ENCODE peak calls at places on chromosomes 16 and 17, in eight cellular contexts. O is uterus, I is psoas muscle, P is stomach, K is SK-N-SH, R is PC-3, B is heart right ventricle, E is body of pancreas. C is an unnamed sample. For H3K4me1, the result is how much of the 10 kb centered on the place peaks cover.

GRCh38 chr17:61904094-61904710 is 23.6 kb downstream of the INTS2 start:
- DNase-seq in O (no peak), I (no peak), P (no peak), K (no peak), R (no peak), B (no peak), E (no peak), C (no peak)

GRCh38 chr17:55496094-55496881 is 15.0 kb downstream of the SMIM36 start:
- DNase-seq in O (no peak), I (no peak), P (no peak), K (no peak), R (no peak), B (no peak), E (peak), C (no peak)

GRCh38 chr17:73613271-73613941 is 30.8 kb downstream of the SDK2 start:
- DNase-seq in O (no peak), I (peak), P (no peak), K (peak), R (no peak), B (no peak), E (no peak), C (no peak)

GRCh38 chr17:79118924-79119323 is 44.3 kb downstream of the ENGASE start:
- DNase-seq in O (no peak), I (no peak), P (no peak), K (no peak), R (no peak), B (no peak), E (no peak), C (no peak)

GRCh38 chr17:10042589-10043244 is 137.6 kb upstream of the RCVRN start:
- DNase-seq in O (no peak), I (no peak), P (no peak), K (no peak), R (no peak), B (no peak), E (no peak), C (no peak)

GRCh38 chr17:44912763-44913544 is 2.3 kb downstream of the GFAP start:
- DNase-seq in O (no peak), I (no peak), P (no peak), K (peak), R (no peak), B (no peak), E (no peak), C (no peak)

GRCh38 chr17:60040843-60041242 is 37.9 kb downstream of the HEATR6 start:
- DNase-seq in O (no peak), I (no peak), P (no peak), K (no peak), R (no peak), B (no peak), E (no peak), C (no peak)

GRCh38 chr16:50765866-50766265 is 24.0 kb downstream of the CYLD start:
- DNase-seq in O (no peak), I (no peak), P (no peak), K (no peak), R (no peak), B (no peak), E (no peak), C (no peak)

GRCh38 chr16:78183437-78183836 is 84.0 kb downstream of the WWOX start:
- DNase-seq in O (no peak), I (no peak), P (no peak), K (no peak), R (no peak), B (no peak), E (no peak), C (no peak)

GRCh38 chr17:28982191-28982793 is 23.5 kb downstream of the SEZ6 start:
- DNase-seq in O (no peak), I (no peak), P (no peak), K (no peak), R (no peak), B (peak), E (no peak), C (no peak)

GRCh38 chr16:89012622-89012995 is 35.6 kb upstream of the CBFA2T3 start:
- DNase-seq in O (no peak), I (no peak), P (no peak), K (no peak), R (no peak), B (no peak), E (no peak), C (peak)

GRCh38 chr16:3983081-3983520 is 102.6 kb upstream of the CREBBP start:
- DNase-seq in O (peak), I (peak), P (peak), K (peak), R (peak), B (peak), E (peak), C (peak)

GRCh38 chr17:71938340-71939010 is 182.3 kb upstream of the SOX9 start:
- DNase-seq in O (no peak), I (no peak), P (no peak), K (no peak), R (no peak), B (peak), E (peak), C (no peak)

GRCh38 chr17:78839762-78840529 is 668 bp downstream of the USP36 start:
- DNase-seq in O (peak), I (peak), P (peak), K (peak), R (peak), B (no peak), E (peak), C (no peak)

GRCh38 chr17:4485676-4486646 is 12.7 kb upstream of the SPNS2 start:
- DNase-seq in O (no peak), I (no peak), P (no peak), K (peak), R (no peak), B (no peak), E (no peak), C (no peak)

GRCh38 chr17:64041912-64042311 is 21.5 kb upstream of the ICAM2 start:
- DNase-seq in O (no peak), I (no peak), P (no peak), K (no peak), R (no peak), B (no peak), E (peak), C (no peak)

GRCh38 chr17:61168506-61168905 is 231.1 kb upstream of the TBX2 start:
- DNase-seq in O (no peak), I (no peak), P (no peak), K (no peak), R (no peak), B (no peak), E (no peak), C (no peak)

GRCh38 chr17:17124341-17124740 is 81.8 kb downstream of the PLD6 start:
- DNase-seq in O (no peak), I (no peak), P (no peak), K (no peak), R (no peak), B (no peak), E (no peak), C (peak)

GRCh38 chr16:61937646-61938045 is 98.6 kb downstream of the CDH8 start:
- DNase-seq in O (no peak), I (no peak), P (no peak), K (no peak), R (no peak), B (no peak), E (no peak), C (no peak)

GRCh38 chr16:52512297-52512987 is 34.5 kb downstream of the TOX3 start:
- DNase-seq in O (no peak), I (no peak), P (no peak), K (no peak), R (no peak), B (no peak), E (no peak), C (no peak)

GRCh38 chr17:66964083-66964771 is at the start of gene CACNG4:
- DNase-seq in O (no peak), I (no peak), P (no peak), K (peak), R (no peak), B (no peak), E (peak), C (no peak)

GRCh38 chr17:33640629-33641028 is 347.5 kb upstream of the ASIC2 start:
- DNase-seq in O (no peak), I (no peak), P (no peak), K (no peak), R (no peak), B (no peak), E (no peak), C (no peak)

GRCh38 chr17:17873450-17873991 is 36.7 kb upstream of the SREBF1 start:
- DNase-seq in O (no peak), I (no peak), P (no peak), K (no peak), R (no peak), B (no peak), E (no peak), C (no peak)

GRCh38 chr17:54901230-54901847 is 687 bp downstream of the TOM1L1 start:
- DNase-seq in O (no peak), I (no peak), P (no peak), K (peak), R (peak), B (no peak), E (peak), C (no peak)

GRCh38 chr16:1198194-1198593 is 26.9 kb downstream of the TPSG1 start:
- DNase-seq in O (no peak), I (no peak), P (no peak), K (no peak), R (no peak), B (no peak), E (no peak), C (no peak)

GRCh38 chr17:79798296-79799173 is 1.7 kb upstream of the CBX8 start:
- DNase-seq in O (no peak), I (peak), P (no peak), K (peak), R (no peak), B (no peak), E (no peak), C (no peak)

GRCh38 chr16:25097304-25097988 is 14.1 kb upstream of the LCMT1 start:
- DNase-seq in O (no peak), I (no peak), P (no peak), K (no peak), R (no peak), B (no peak), E (no peak), C (no peak)

GRCh38 chr16:30429418-30429677 is 482 bp downstream of the DCTPP1 start:
- DNase-seq in O (no peak), I (no peak), P (no peak), K (no peak), R (peak), B (no peak), E (no peak), C (no peak)

GRCh38 chr17:34252138-34252889 is 2.8 kb upstream of the CCL2 start:
- DNase-seq in O (peak), I (peak), P (peak), K (peak), R (no peak), B (peak), E (peak), C (peak)

GRCh38 chr17:32174889-32175288 is 32.6 kb downstream of the RHOT1 start:
- DNase-seq in O (no peak), I (no peak), P (no peak), K (no peak), R (no peak), B (no peak), E (no peak), C (no peak)

DNA sequence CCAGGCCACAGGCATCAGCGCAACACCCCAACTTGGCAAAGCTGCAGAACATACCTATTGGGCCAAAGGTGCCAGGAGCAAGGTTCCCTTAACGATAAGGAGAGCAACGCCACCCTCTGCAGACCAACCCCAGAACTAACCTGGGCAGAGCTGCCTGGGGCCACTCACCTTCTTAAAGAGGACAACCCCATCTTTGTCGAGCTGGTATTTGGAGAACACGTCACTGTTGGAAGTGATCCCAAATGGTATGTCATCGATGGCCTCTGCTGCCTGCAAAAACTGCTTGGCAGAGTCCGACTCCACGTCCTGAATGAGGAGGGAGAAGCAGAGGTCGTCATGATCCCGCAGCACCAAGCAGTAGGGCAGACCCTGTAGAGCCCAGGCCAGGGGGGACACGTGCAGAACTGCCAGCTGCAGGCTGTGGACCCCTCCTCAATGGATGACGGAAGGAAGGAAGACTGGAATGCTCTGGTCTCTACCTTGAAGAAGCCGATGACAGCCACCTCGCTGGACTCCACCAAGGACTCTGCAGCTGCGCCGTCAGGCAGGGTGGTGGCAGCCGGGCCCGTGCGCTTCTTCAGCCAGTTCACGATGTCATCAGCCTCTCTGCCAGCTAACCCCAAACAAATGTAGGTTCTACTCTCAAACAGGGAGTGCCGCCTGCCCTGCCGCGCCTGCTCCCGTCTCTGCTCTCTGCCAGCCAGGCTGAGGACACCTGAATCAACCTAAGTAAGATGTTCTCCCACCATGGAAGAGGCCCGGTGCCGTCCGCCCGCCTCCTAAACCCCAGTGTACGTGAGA is 5.2 kb downstream of the P4HB start:
- DNase-seq in O (no peak), I (no peak), P (peak), K (peak), R (peak), B (no peak), E (peak), C (peak)
- TF ChIP-seq CTCF in O (no peak), I (peak), P (peak), K (peak), R (peak), B (no peak), E (no peak), C (peak)

DNA sequence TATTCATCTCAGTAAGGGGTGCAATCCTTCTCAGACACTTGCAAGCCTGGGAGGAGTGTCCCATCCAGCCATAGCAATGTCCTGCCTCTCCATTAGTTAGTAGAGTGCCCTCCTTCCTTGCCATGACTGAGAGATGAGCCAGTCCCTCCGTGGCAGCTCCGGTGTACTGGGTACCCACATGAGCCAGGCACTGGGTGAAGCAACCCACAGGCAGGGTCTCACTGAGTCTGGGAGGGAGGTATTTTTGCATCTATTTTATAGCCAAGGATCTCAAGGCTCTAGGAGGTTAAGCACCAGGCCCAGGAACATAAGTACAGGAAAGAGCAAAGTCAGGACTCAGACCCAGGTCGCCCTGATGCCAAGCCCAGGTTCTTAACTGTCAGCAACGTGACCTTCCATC is 16.9 kb downstream of the NOS2 start:
- DNase-seq in O (no peak), I (no peak), P (no peak), K (no peak), R (no peak), B (no peak), E (no peak), C (no peak)
- H3K4me1 ChIP-seq in O (under half), I (under half), P (under half), K (under half), R (under half), B (under half), E (under half), C (under half)

GRCh38 chr16:84194018-84194417 is 3.1 kb downstream of the ADAD2 start:
- DNase-seq in O (no peak), I (no peak), P (no peak), K (no peak), R (no peak), B (no peak), E (no peak), C (no peak)

GRCh38 chr16:84194470-84195200 is 3.7 kb downstream of the ADAD2 start:
- DNase-seq in O (no peak), I (no peak), P (no peak), K (no peak), R (no peak), B (no peak), E (no peak), C (no peak)

GRCh38 chr16:84193480-84193879 is 2.5 kb downstream of the ADAD2 start:
- DNase-seq in O (no peak), I (no peak), P (no peak), K (no peak), R (no peak), B (no peak), E (no peak), C (no peak)

GRCh38 chr16:84190731-84191388 is at the start of gene ADAD2:
- DNase-seq in O (no peak), I (no peak), P (no peak), K (peak), R (no peak), B (no peak), E (no peak), C (no peak)

DNA sequence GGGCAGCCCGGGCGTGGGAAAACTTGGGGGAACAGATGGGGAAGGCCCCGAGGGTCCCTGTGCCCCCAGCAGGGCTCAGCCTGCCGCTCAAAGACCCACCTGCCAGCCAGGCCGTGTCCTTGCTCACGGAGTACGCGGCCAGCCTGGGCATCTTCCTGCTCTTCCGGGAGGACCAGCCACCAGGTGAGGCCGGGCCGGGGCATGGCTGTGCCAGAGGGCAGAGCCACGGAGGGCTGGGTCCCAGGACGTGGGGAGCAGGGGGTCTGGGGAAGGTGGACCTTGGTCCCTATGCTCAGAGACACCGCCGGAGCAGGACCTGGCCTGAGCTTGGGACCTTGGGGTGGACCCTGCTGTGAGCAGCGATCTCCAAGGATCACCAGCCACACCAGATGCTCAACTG is 509 bp downstream of the ADAD2 start:
- DNase-seq in O (no peak), I (no peak), P (no peak), K (no peak), R (no peak), B (no peak), E (no peak), C (no peak)
- TF ChIP-seq CTCF in O (no peak), I (no peak), P (no peak), K (no peak), R (no peak), B (no peak), E (no peak), C (no peak)

DNA sequence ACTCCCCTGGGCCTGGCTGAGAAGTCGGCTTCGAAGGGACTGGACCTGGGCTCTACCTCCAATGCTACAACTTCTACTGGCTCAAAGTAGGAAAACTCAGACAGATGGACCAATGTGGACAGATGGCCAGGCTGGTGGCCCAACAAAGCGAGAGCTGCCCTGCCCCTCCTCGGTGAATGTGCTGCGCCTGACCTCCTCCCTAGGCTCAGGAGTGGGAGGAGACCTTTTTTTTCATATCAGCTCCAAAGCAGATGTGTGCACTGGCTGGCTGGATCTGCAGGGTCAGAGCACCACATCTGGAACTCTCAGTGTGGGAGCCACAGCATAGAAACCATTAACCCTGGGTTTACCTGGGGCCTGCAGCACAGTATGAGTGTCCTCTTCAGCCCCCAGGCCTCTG is 20.8 kb downstream of the ATP6V0D1 start:
- DNase-seq in O (peak), I (peak), P (no peak), K (no peak), R (no peak), B (no peak), E (no peak), C (no peak)
- H3K4me1 ChIP-seq in O (under half), I (half or more), P (half or more), K (under half), R (under half), B (under half), E (half or more), C (under half)

GRCh38 chr16:67198238-67198734 is 645 bp upstream of the ELMO3 start:
- DNase-seq in O (no peak), I (peak), P (peak), K (peak), R (peak), B (no peak), E (peak), C (no peak)

GRCh38 chr16:67201411-67202345 is 2.7 kb downstream of the ELMO3 start:
- DNase-seq in O (no peak), I (no peak), P (no peak), K (no peak), R (no peak), B (no peak), E (no peak), C (no peak)

GRCh38 chr16:67200491-67200890 is 1.6 kb downstream of the ELMO3 start:
- DNase-seq in O (no peak), I (no peak), P (no peak), K (no peak), R (no peak), B (no peak), E (no peak), C (no peak)

GRCh38 chr16:67199011-67199807 is at the start of gene ELMO3:
- DNase-seq in O (no peak), I (no peak), P (peak), K (peak), R (no peak), B (no peak), E (peak), C (no peak)

GRCh38 chr16:67199808-67200198 is 872 bp downstream of the ELMO3 start:
- DNase-seq in O (no peak), I (no peak), P (no peak), K (peak), R (no peak), B (no peak), E (no peak), C (no peak)
- TF ChIP-seq CTCF in O (no peak), I (no peak), P (no peak), K (no peak), R (no peak), B (no peak), E (no peak), C (no peak)

GRCh38 chr17:42284020-42284369 is 4.3 kb upstream of the STAT5A start:
- DNase-seq in O (no peak), I (peak), P (no peak), K (peak), R (no peak), B (no peak), E (no peak), C (no peak)
- H3K4me1 ChIP-seq in O (under half), I (under half), P (under half), K (under half), R (under half), B (under half), E (under half), C (under half)

GRCh38 chr16:57938484-57938883 is 32.4 kb downstream of the CNGB1 start:
- DNase-seq in O (no peak), I (no peak), P (no peak), K (no peak), R (no peak), B (no peak), E (no peak), C (no peak)

GRCh38 chr16:57939872-57940224 is 31.1 kb downstream of the CNGB1 start:
- DNase-seq in O (no peak), I (no peak), P (no peak), K (no peak), R (no peak), B (no peak), E (no peak), C (no peak)

GRCh38 chr16:57937861-57938260 is 33.1 kb downstream of the CNGB1 start:
- DNase-seq in O (no peak), I (no peak), P (no peak), K (no peak), R (no peak), B (no peak), E (no peak), C (no peak)

GRCh38 chr16:57940382-57940966 is 30.5 kb downstream of the CNGB1 start:
- DNase-seq in O (no peak), I (no peak), P (no peak), K (no peak), R (no peak), B (no peak), E (no peak), C (no peak)

GRCh38 chr16:57938936-57939871 is 31.7 kb downstream of the CNGB1 start:
- DNase-seq in O (peak), I (peak), P (peak), K (no peak), R (peak), B (peak), E (peak), C (no peak)
- TF ChIP-seq CTCF in O (no peak), I (no peak), P (no peak), K (peak), R (peak), B (no peak), E (no peak), C (no peak)